ENCODE peak calls at places on chromosomes 16 and 17, in five cellular contexts. J, A, E, I and P are unnamed samples.

GRCh38 chr16:69476920-69477418 is 52.5 kb downstream of the CYB5B start:
- DNase-seq in J (peak), A (peak), E (no peak), I (no peak), P (peak)

GRCh38 chr16:1331712-1332617 is 1.5 kb upstream of the BAIAP3 start:
- DNase-seq in J (peak), A (peak), E (peak), I (peak), P (peak)

GRCh38 chr17:36705651-36706436 is 104.5 kb downstream of the MRM1 start:
- DNase-seq in J (peak), A (peak), E (peak), I (no peak), P (peak)

GRCh38 chr17:8142887-8143580 is 9.2 kb downstream of the PER1 start:
- DNase-seq in J (no peak), A (no peak), E (no peak), I (no peak), P (no peak)

GRCh38 chr17:80703109-80703508 is 158.5 kb downstream of the RPTOR start:
- DNase-seq in J (no peak), A (no peak), E (no peak), I (no peak), P (no peak)

GRCh38 chr17:73944366-73944765 is 259.1 kb upstream of the RPL38 start:
- DNase-seq in J (no peak), A (no peak), E (no peak), I (no peak), P (no peak)

GRCh38 chr16:727291-727977 is 528 bp downstream of the HAGHL start:
- DNase-seq in J (no peak), A (no peak), E (peak), I (no peak), P (no peak)

GRCh38 chr17:62666061-62666800 is 38.8 kb downstream of the MRC2 start:
- DNase-seq in J (no peak), A (no peak), E (no peak), I (no peak), P (no peak)

GRCh38 chr16:21989141-21989540 is 11.8 kb downstream of the PDZD9 start:
- DNase-seq in J (no peak), A (no peak), E (no peak), I (no peak), P (no peak)

GRCh38 chr16:68656771-68657170 is 11.7 kb downstream of the CDH3 start:
- DNase-seq in J (no peak), A (no peak), E (no peak), I (no peak), P (no peak)

GRCh38 chr17:79651266-79651665 is 40.4 kb upstream of the RBFOX3 start:
- DNase-seq in J (no peak), A (no peak), E (no peak), I (no peak), P (no peak)

GRCh38 chr16:88784856-88785105 is 239 bp downstream of the PIEZO1 start:
- DNase-seq in J (no peak), A (no peak), E (no peak), I (no peak), P (no peak)

GRCh38 chr16:88785106-88785924 is at the start of gene PIEZO1:
- DNase-seq in J (peak), A (no peak), E (peak), I (no peak), P (peak)

GRCh38 chr16:88782454-88783390 is 2.3 kb downstream of the PIEZO1 start:
- DNase-seq in J (peak), A (no peak), E (no peak), I (no peak), P (no peak)

GRCh38 chr16:88783391-88784073 is 1.5 kb downstream of the PIEZO1 start:
- DNase-seq in J (peak), A (no peak), E (no peak), I (no peak), P (no peak)

GRCh38 chr16:88784074-88784855 is 755 bp downstream of the PIEZO1 start:
- DNase-seq in J (peak), A (peak), E (peak), I (no peak), P (peak)
- TF ChIP-seq MYC in J (no peak), A (peak), E (peak), I (no peak), P (peak)

DNA sequence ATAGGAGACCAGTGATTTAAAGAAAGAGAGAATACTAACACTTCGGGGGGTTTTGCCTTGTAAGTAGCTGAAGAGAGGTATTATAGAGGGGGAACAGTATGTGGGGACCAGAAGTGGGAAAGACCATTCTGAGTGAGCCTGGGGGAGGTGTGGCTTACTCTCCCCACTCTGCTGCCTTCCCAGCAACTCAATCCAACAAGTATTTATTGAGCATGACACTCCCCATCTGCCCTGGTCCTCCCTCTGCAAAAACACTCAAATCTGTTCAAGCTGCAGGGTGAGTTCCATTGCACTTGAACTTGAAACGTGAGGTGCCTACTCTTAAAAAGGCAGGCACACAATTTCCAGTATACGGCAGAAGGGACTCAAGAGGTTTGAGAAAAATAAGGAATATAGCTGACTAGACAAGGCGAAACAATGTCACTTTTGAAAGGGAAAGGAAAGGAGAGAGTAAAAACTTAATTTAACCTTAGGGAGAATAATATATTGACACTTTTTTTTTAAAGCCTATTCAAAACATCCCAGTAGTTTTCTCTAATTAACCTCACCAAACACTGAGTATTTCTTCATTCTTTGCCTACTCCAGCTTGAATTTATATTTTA is 8.1 kb downstream of the FAM117A start:
- DNase-seq in J (no peak), A (no peak), E (no peak), I (no peak), P (no peak)
- H3K4me2 ChIP-seq in J (no peak), A (no peak), E (no peak), I (no peak), P (no peak)

GRCh38 chr16:84832488-84833141 is 12.8 kb downstream of the CRISPLD2 start:
- DNase-seq in J (no peak), A (no peak), E (no peak), I (no peak), P (no peak)
- TF ChIP-seq MYC in J (no peak), A (no peak), E (no peak), I (no peak), P (no peak)

DNA sequence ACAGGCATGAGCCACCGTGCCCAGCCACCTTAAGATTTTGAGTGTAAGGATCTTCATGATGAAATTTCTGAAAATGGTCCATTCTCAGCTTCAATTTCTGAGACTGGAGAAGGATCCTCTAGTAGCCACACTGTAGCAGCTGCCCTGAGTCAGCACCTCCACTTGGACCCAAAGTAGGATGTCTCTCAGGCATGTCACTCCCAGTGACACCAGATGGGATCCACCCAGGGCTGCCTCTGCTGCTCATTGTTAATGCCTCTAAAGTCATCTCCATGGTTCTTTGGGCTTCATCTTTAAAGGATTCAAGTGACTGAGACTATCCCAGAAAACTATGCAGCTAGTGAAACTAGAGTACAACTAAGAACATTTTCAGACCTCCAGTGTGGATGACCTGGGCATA is 7.9 kb downstream of the PLD6 start:
- DNase-seq in J (no peak), A (no peak), E (no peak), I (no peak), P (no peak)
- H3K4me2 ChIP-seq in J (no peak), A (no peak), E (no peak), I (no peak), P (no peak)

GRCh38 chr17:21194688-21195087 is 19.3 kb downstream of the TMEM11 start:
- DNase-seq in J (no peak), A (no peak), E (no peak), I (no peak), P (no peak)
- TF ChIP-seq MYC in J (no peak), A (no peak), E (no peak), I (no peak), P (no peak)

GRCh38 chr16:11262915-11263314 is 6.2 kb downstream of the TNP2 start:
- DNase-seq in J (no peak), A (no peak), E (no peak), I (no peak), P (no peak)
- H3K4me2 ChIP-seq in J (no peak), A (no peak), E (no peak), I (no peak), P (no peak)

GRCh38 chr16:84178892-84179611 is 7.8 kb downstream of the TAF1C start:
- DNase-seq in J (no peak), A (no peak), E (no peak), I (no peak), P (no peak)

GRCh38 chr16:84179612-84180320 is 7.1 kb downstream of the TAF1C start:
- DNase-seq in J (no peak), A (no peak), E (no peak), I (no peak), P (no peak)

GRCh38 chr16:84178146-84178765 is 8.6 kb downstream of the TAF1C start:
- DNase-seq in J (no peak), A (no peak), E (no peak), I (no peak), P (no peak)

GRCh38 chr16:84176192-84177053 is 10.4 kb downstream of the TAF1C start:
- DNase-seq in J (no peak), A (peak), E (no peak), I (no peak), P (no peak)

GRCh38 chr16:84177740-84178070 is 9.2 kb downstream of the TAF1C start:
- DNase-seq in J (no peak), A (no peak), E (no peak), I (no peak), P (no peak)
- TF ChIP-seq MYC in J (no peak), A (no peak), E (no peak), I (no peak), P (no peak)

GRCh38 chr17:13346081-13346533 is 255.6 kb downstream of the HS3ST3A1 start:
- DNase-seq in J (no peak), A (no peak), E (no peak), I (no peak), P (no peak)
- H3K4me2 ChIP-seq in J (no peak), A (no peak), E (peak), I (no peak), P (no peak)

DNA sequence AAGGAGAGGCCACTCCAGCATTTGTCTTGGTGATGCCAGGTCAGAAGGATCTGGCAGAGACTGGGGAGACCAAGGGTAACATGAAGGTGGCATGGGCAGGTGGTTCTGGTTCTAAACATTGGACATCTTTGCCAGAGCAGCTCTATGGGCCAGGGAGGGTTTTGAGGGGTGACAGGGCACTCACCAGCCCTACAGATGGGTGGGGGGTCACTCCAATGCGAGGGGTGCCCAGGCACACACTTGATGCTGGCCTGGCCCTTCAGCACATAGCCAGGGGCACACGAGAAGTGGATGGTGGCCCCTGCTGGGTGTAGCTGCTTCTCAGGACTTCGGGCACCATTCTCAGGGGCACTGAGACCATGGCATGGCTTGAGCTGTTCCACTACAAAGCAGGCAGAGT is 5.5 kb upstream of the PHF12 start:
- DNase-seq in J (no peak), A (no peak), E (no peak), I (no peak), P (no peak)
- TF ChIP-seq MYC in J (no peak), A (no peak), E (no peak), I (no peak), P (no peak)